ENCODE peak calls at places on chromosome 15, in six cellular contexts. M, B, P, Z, W and O are unnamed samples.

GRCh38 chr15:43266834-43267233 is at the start of gene TGM5:
- DNase-seq in M (no peak), B (no peak), P (no peak), Z (no peak), W (no peak), O (no peak)

GRCh38 chr15:25057574-25057973 is 102.8 kb downstream of the SNRPN start:
- DNase-seq in M (no peak), B (no peak), P (no peak), Z (no peak), W (no peak), O (peak; percentile 5)

GRCh38 chr15:84033793-84034553 is 201.6 kb upstream of the GOLGA6L4 start:
- DNase-seq in M (peak; percentile 6), B (no peak), P (no peak), Z (no peak), W (no peak), O (no peak)

GRCh38 chr15:78709263-78709882 is 68.4 kb upstream of the CHRNB4 start:
- DNase-seq in M (peak; percentile 19), B (peak; percentile 84), P (peak; percentile 83), Z (peak; percentile 62), W (peak; percentile 70), O (peak; percentile 82)

GRCh38 chr15:100919481-100920405 is 586 bp downstream of the LRRK1 start:
- DNase-seq in M (no peak), B (peak; percentile 73), P (peak; percentile 24), Z (no peak), W (peak; percentile 51), O (peak; percentile 60)

GRCh38 chr15:37880009-37880834 is 54.2 kb upstream of the TMCO5A start:
- DNase-seq in M (peak; percentile 44), B (no peak), P (peak; percentile 74), Z (no peak), W (no peak), O (no peak)

GRCh38 chr15:36079021-36079420 is 500.4 kb upstream of the CDIN1 start:
- DNase-seq in M (no peak), B (no peak), P (no peak), Z (no peak), W (no peak), O (no peak)

GRCh38 chr15:75947117-75947516 is 43.4 kb downstream of the FBXO22 start:
- DNase-seq in M (peak; percentile 56), B (no peak), P (no peak), Z (no peak), W (no peak), O (no peak)

GRCh38 chr15:52224211-52224610 is 33.0 kb upstream of the GNB5 start:
- DNase-seq in M (no peak), B (no peak), P (no peak), Z (no peak), W (no peak), O (no peak)

GRCh38 chr15:36370735-36371115 is 208.7 kb upstream of the CDIN1 start:
- DNase-seq in M (no peak), B (no peak), P (no peak), Z (no peak), W (no peak), O (no peak)

GRCh38 chr15:92745845-92746271 is 90.3 kb upstream of the FAM174B start:
- DNase-seq in M (no peak), B (no peak), P (no peak), Z (no peak), W (no peak), O (no peak)

GRCh38 chr15:60479711-60480110 is 769 bp upstream of the ICE2 start:
- DNase-seq in M (no peak), B (no peak), P (no peak), Z (no peak), W (no peak), O (no peak)

DNA sequence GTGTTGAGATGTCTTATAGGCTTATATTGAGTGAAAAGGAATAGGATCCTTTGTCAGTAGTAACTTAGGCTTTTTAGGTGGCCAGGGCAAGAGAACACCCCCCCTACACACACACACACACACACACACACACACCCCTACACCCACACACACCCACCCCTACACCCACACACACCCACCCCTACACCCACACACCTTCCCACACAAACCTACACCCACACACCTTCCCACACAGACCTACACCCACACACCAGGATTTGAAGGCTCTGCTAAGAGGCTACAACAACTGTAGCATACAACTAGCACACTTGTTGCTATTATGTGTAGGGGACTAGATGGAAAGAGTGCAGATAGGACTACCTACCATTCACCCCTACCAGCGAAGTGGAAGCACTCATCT is 172.6 kb downstream of the PGPEP1L start:
- DNase-seq in M (no peak), B (no peak), P (no peak), Z (no peak), W (no peak), O (no peak)
- H3K4me3 ChIP-seq in M (no peak overlapping the region), B (no peak overlapping the region), P (no peak overlapping the region), Z (no peak overlapping the region), W (no peak overlapping the region), O (no peak overlapping the region)

GRCh38 chr15:66251065-66251789 is 2.3 kb downstream of the MEGF11 start:
- DNase-seq in M (no peak), B (no peak), P (peak; percentile 19), Z (no peak), W (no peak), O (no peak)
- H3K27me3 ChIP-seq in M (peaks cover 68% of the 10 kb centered on the region), B (peaks cover 56% of the 10 kb centered on the region), P (peaks cover 24% of the 10 kb centered on the region), Z (peaks cover 87% of the 10 kb centered on the region), W (no peaks in the 10 kb centered on the region), O (peaks cover 69% of the 10 kb centered on the region)

DNA sequence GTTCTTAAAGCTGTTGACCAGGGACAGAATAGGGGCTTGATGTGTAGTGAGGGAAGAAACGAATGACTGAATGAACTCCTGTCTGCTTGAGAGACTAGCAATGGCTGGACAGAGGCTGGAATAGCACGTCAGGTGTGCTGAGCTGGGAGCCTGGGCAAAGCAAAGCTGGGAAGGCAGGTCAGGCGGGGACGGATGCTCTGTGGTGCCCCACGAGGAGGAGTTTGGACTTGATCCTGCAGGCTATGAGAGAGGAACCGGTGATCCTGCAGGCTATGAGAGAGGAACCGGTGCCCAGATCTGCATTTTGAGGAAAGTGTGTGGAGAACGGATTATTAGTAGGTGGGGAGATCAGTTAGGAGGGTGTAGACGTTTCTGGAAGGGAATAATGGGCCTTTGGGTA is 31.3 kb upstream of the PSTPIP1 start:
- DNase-seq in M (no peak), B (no peak), P (peak; percentile 59), Z (no peak), W (peak; percentile 40), O (no peak)
- TF ChIP-seq CTCF in M (no peak), B (no peak), P (peak; percentile 53), Z (no peak), W (no peak), O (no peak)

GRCh38 chr15:74053941-74054529 is 28.3 kb downstream of the GOLGA6A start:
- DNase-seq in M (peak; percentile 27), B (peak; percentile 88), P (peak; percentile 84), Z (peak; percentile 75), W (peak; percentile 71), O (peak; percentile 84)

GRCh38 chr15:74053497-74053896 is 28.9 kb downstream of the GOLGA6A start:
- DNase-seq in M (no peak), B (no peak), P (no peak), Z (no peak), W (no peak), O (peak; percentile 20)

GRCh38 chr15:74046275-74046674 is 36.1 kb downstream of the GOLGA6A start:
- DNase-seq in M (no peak), B (no peak), P (no peak), Z (no peak), W (no peak), O (no peak)

GRCh38 chr15:74050127-74050526 is 32.2 kb downstream of the GOLGA6A start:
- DNase-seq in M (no peak), B (no peak), P (peak; percentile 82), Z (no peak), W (no peak), O (no peak)

GRCh38 chr15:74050835-74051234 is 31.5 kb downstream of the GOLGA6A start:
- DNase-seq in M (no peak), B (no peak), P (no peak), Z (no peak), W (no peak), O (no peak)
- H3K4me3 ChIP-seq in M (no peak overlapping the region), B (no peak overlapping the region), P (no peak overlapping the region), Z (peak overlapping the region; percentile 1), W (no peak overlapping the region), O (peak overlapping the region; percentile 12)

DNA sequence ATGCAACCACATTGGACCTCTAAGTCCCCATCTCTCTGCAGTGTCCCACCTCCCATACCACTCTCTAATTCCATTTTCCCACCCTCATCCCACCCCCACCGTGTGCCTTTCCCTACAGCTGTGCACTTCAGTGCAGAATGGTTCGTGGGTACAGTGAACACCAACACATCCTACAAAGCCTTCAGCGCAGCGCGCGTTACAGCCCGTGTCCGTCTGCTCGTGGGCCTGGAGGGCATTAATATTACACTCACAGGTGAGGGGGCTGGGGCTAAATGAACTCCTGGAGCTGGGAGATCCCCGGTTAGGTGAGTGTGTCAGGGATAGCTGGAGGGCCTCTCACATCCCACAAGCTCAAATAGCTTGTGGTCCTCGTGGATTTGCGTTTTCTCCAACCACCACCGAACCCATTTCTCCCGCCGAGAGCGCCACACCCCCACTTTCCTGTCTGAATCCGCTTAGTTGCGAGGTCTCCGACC is 1.9 kb downstream of the DUOXA2 start:
- DNase-seq in M (no peak), B (peak; percentile 47), P (no peak), Z (no peak), W (no peak), O (no peak)
- H3K27me3 ChIP-seq in M (peaks cover 63% of the 10 kb centered on the region), B (peaks cover 66% of the 10 kb centered on the region), P (peaks cover 43% of the 10 kb centered on the region), Z (peaks cover 93% of the 10 kb centered on the region), W (no peaks in the 10 kb centered on the region), O (peaks cover 82% of the 10 kb centered on the region)